ENCODE peak calls at places on chromosomes 4 and X, in seven cellular contexts. H is MM.1S, X is OCI-LY7, F is astrocyte, T is mesenchymal stem cell, A is GM23338, V is neuronal stem cell. Q is an unnamed sample. For H3K36me3, the result is how much of the 10 kb centered on the place peaks cover.

GRCh38 chrX:1392376-1393130 is 640 bp upstream of the SLC25A6 start:
- DNase-seq in V (no peak), X (peak), T (peak), A (peak), H (peak), F (peak), Q (peak)

GRCh38 chrX:150150081-150150779 is 211.9 kb upstream of the EOLA2 start:
- DNase-seq in H (no peak), V (no peak), X (no peak), F (no peak), T (no peak), A (no peak), Q (no peak)

GRCh38 chr4:87551361-87551760 is 22.2 kb upstream of the SPARCL1 start:
- DNase-seq in X (no peak), V (no peak), H (no peak), T (no peak), A (no peak), F (no peak), Q (no peak)

GRCh38 chr4:1045595-1046201 is 34.3 kb downstream of the FGFRL1 start:
- DNase-seq in A (no peak), F (no peak), X (no peak), V (no peak), T (no peak), H (no peak), Q (no peak)

GRCh38 chr4:101835121-101835904 is 44.8 kb downstream of the BANK1 start:
- DNase-seq in F (peak), H (no peak), V (no peak), X (no peak), T (peak), A (no peak), Q (peak)

GRCh38 chrX:2526390-2526789 is 25.6 kb upstream of the DHRSX start:
- DNase-seq in F (no peak), V (no peak), X (no peak), T (no peak), A (no peak), H (no peak), Q (no peak)

GRCh38 chr4:143728171-143728570 is 27.7 kb upstream of the FREM3 start:
- DNase-seq in V (no peak), T (no peak), F (peak), A (no peak), X (no peak), H (no peak), Q (no peak)

GRCh38 chr4:75514949-75515612 is 808 bp downstream of the THAP6 start:
- DNase-seq in H (peak), A (no peak), T (no peak), X (peak), F (no peak), V (no peak), Q (no peak)

GRCh38 chr4:75654905-75655304 is 18.3 kb downstream of the G3BP2 start:
- DNase-seq in F (no peak), A (no peak), X (no peak), T (no peak), V (no peak), H (no peak), Q (no peak)

GRCh38 chrX:24506082-24506481 is 41.0 kb downstream of the PDK3 start:
- DNase-seq in T (peak), F (peak), X (no peak), A (no peak), V (no peak), H (no peak), Q (peak)

GRCh38 chrX:97367149-97367548 is 483.4 kb downstream of the RPA4 start:
- DNase-seq in H (no peak), T (no peak), V (no peak), X (no peak), F (peak), A (no peak), Q (no peak)

GRCh38 chr4:109588176-109588575 is 28.1 kb downstream of the MCUB start:
- DNase-seq in F (no peak), T (no peak), V (no peak), A (no peak), H (no peak), X (no peak), Q (no peak)

GRCh38 chr4:3732076-3733028 is 33.8 kb upstream of the ADRA2C start:
- DNase-seq in T (no peak), X (no peak), A (no peak), F (no peak), V (no peak), H (no peak), Q (no peak)

GRCh38 chrX:96455078-96455477 is 229.6 kb upstream of the DIAPH2 start:
- DNase-seq in X (no peak), T (no peak), A (no peak), F (no peak), H (no peak), V (no peak), Q (no peak)

GRCh38 chr4:154911097-154911496 is 130.0 kb downstream of the RBM46 start:
- DNase-seq in X (no peak), V (peak), F (no peak), T (no peak), H (no peak), A (peak), Q (no peak)

GRCh38 chr4:6349896-6350295 is 80.2 kb downstream of the WFS1 start:
- DNase-seq in X (no peak), H (no peak), F (peak), V (no peak), A (no peak), T (no peak), Q (no peak)

GRCh38 chr4:4395849-4396627 is 9.1 kb downstream of the NSG1 start:
- DNase-seq in T (peak), X (peak), A (peak), F (peak), V (no peak), H (no peak), Q (no peak)

GRCh38 chr4:136306361-136306760 is 1225.9 kb downstream of the PCDH18 start:
- DNase-seq in T (no peak), F (no peak), H (no peak), V (no peak), X (no peak), A (no peak), Q (no peak)

GRCh38 chrX:46754450-46755075 is 4.4 kb downstream of the SLC9A7 start:
- DNase-seq in V (no peak), X (peak), T (no peak), H (no peak), A (peak), F (no peak), Q (no peak)

GRCh38 chr4:10160280-10160856 is 43.8 kb upstream of the WDR1 start:
- DNase-seq in V (no peak), H (no peak), T (peak), A (peak), F (no peak), X (no peak), Q (no peak)

GRCh38 chrX:130079824-130080406 is 30.4 kb downstream of the ELF4 start:
- DNase-seq in A (peak), V (peak), F (peak), T (peak), H (peak), X (peak), Q (peak)

GRCh38 chr4:146442801-146443200 is 78.9 kb downstream of the SLC10A7 start:
- DNase-seq in F (peak), V (no peak), A (no peak), T (peak), H (no peak), X (no peak), Q (no peak)

GRCh38 chr4:32847466-32847865 is 2127.3 kb downstream of the PCDH7 start:
- DNase-seq in V (peak), A (peak), H (no peak), X (no peak), T (peak), F (no peak), Q (no peak)

GRCh38 chr4:152265149-152265621 is 270.7 kb downstream of the FBXW7 start:
- DNase-seq in T (peak), X (no peak), H (no peak), V (no peak), A (no peak), F (peak), Q (peak)

GRCh38 chr4:168822481-168822880 is 187.6 kb downstream of the CBR4 start:
- DNase-seq in T (no peak), X (no peak), A (no peak), F (no peak), H (no peak), V (no peak), Q (no peak)

GRCh38 chrX:1534321-1535168 is 2.4 kb downstream of the P2RY8 start:
- DNase-seq in T (no peak), A (peak), H (peak), F (no peak), X (peak), V (no peak), Q (no peak)

GRCh38 chrX:109553862-109554261 is 17.2 kb downstream of the NXT2 start:
- DNase-seq in X (peak), F (no peak), H (no peak), A (no peak), T (no peak), V (no peak), Q (no peak)

GRCh38 chr4:171793723-171794122 is 19.5 kb upstream of the GALNTL6 start:
- DNase-seq in V (no peak), X (no peak), A (no peak), F (no peak), H (no peak), T (no peak), Q (no peak)

GRCh38 chr4:15294202-15294601 is 133.6 kb upstream of the C1QTNF7 start:
- DNase-seq in X (no peak), A (no peak), T (no peak), H (no peak), F (no peak), V (no peak), Q (no peak)

GRCh38 chr4:110515676-110516075 is 39.7 kb downstream of the ENPEP start:
- DNase-seq in X (peak), V (no peak), F (no peak), T (peak), H (peak), A (no peak), Q (no peak)

GRCh38 chr4:188869581-188869980 is 730.3 kb downstream of the TRIML1 start:
- DNase-seq in H (no peak), X (no peak), A (no peak), V (no peak), F (no peak), T (no peak), Q (no peak)

GRCh38 chrX:154918060-154918483 is 31.9 kb downstream of the F8A1 start:
- DNase-seq in F (peak), A (peak), H (peak), V (peak), T (peak), X (peak), Q (peak)

GRCh38 chr4:82463221-82463620 is 32.8 kb downstream of the ENOPH1 start:
- DNase-seq in X (no peak), H (no peak), F (no peak), T (no peak), A (no peak), V (no peak), Q (no peak)

GRCh38 chr4:82461710-82462109 is 31.3 kb downstream of the ENOPH1 start:
- DNase-seq in F (no peak), V (no peak), A (no peak), T (no peak), X (no peak), H (no peak), Q (no peak)

GRCh38 chr4:82462415-82462831 is 32.0 kb downstream of the ENOPH1 start:
- DNase-seq in F (peak), V (peak), H (peak), A (peak), X (peak), T (peak), Q (peak)

GRCh38 chr4:82457266-82457665 is 26.9 kb downstream of the ENOPH1 start:
- DNase-seq in V (no peak), A (no peak), X (no peak), H (no peak), F (no peak), T (no peak), Q (no peak)

DNA sequence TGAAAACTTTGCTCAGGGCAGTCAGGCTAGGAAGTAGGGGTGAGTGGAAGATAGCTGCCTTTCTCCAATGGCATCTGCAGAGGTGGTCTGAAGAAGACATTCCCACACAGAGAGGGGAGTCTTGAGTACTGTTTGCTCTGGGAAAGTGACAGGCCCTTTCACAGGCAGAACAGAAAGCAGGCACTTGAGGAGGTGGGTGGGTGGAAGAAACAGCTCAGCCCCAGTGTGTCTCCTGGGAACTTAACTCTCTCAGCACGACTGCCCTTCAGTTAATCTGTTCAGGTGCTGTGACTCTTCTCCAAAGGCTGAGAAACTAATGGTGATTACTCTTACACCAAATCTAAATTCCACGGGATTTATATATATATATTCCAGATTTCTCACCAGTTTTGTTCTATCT is 28.3 kb downstream of the ENOPH1 start:
- DNase-seq in H (no peak), V (no peak), X (no peak), F (no peak), T (no peak), A (no peak), Q (no peak)
- H3K36me3 ChIP-seq in H (under half), V (half or more), X (half or more), F (under half), T (half or more), A (under half), Q (under half)

GRCh38 chrX:135431886-135432285 is 10.1 kb downstream of the SMIM10L2A start:
- DNase-seq in V (no peak), H (no peak), T (no peak), F (no peak), A (no peak), X (no peak), Q (no peak)
- H3K27ac ChIP-seq in V (no peak), H (no peak), T (no peak), F (no peak), A (no peak), X (no peak), Q (no peak)

GRCh38 chr4:124433044-124433443 is 279.5 kb downstream of the ANKRD50 start:
- DNase-seq in V (no peak), A (no peak), X (no peak), H (no peak), T (no peak), F (no peak), Q (no peak)
- H2AFZ ChIP-seq in V (no peak), A (no peak), X (no peak), H (no peak), T (no peak), F (no peak), Q (no peak)

GRCh38 chr4:8457646-8458045 is 17.1 kb downstream of the TRMT44 start:
- DNase-seq in F (no peak), X (no peak), A (no peak), T (no peak), V (no peak), H (no peak), Q (no peak)
- H3K36me3 ChIP-seq in F (under half), X (half or more), A (under half), T (half or more), V (half or more), H (under half), Q (under half)

GRCh38 chr4:128335541-128335940 is 47.9 kb upstream of the PGRMC2 start:
- DNase-seq in F (no peak), A (no peak), V (no peak), H (no peak), X (no peak), T (no peak), Q (no peak)

GRCh38 chr4:128329638-128330037 is 42.0 kb upstream of the PGRMC2 start:
- DNase-seq in A (no peak), F (no peak), T (no peak), H (no peak), V (no peak), X (no peak), Q (no peak)

GRCh38 chr4:128333309-128334006 is 45.8 kb upstream of the PGRMC2 start:
- DNase-seq in X (no peak), A (peak), T (no peak), F (no peak), V (no peak), H (no peak), Q (no peak)

GRCh38 chr4:128334256-128334655 is 46.6 kb upstream of the PGRMC2 start:
- DNase-seq in V (no peak), F (no peak), H (no peak), T (no peak), A (no peak), X (no peak), Q (no peak)

DNA sequence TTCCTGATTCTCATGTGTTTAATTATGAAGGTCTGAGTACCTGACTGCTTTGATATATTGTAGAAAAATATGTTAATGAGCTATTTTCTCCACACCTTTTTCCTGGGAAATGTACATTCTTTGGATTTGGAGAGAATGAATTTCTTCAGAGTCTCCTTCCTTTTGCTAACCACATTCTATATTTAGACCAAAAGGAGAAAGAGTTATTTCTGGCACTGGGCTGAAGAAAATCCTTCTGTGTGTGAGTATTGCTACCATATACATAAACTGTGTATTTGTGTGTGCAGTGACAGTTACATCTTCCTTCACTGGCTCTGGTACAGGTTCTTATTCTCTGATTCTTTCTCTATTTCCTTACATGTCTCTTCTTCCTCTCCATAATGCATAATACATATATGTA is 44.5 kb upstream of the PGRMC2 start:
- DNase-seq in X (no peak), T (peak), V (no peak), A (no peak), H (no peak), F (peak), Q (no peak)
- H3K27ac ChIP-seq in X (no peak), T (no peak), V (no peak), A (no peak), H (no peak), F (no peak), Q (no peak)

DNA sequence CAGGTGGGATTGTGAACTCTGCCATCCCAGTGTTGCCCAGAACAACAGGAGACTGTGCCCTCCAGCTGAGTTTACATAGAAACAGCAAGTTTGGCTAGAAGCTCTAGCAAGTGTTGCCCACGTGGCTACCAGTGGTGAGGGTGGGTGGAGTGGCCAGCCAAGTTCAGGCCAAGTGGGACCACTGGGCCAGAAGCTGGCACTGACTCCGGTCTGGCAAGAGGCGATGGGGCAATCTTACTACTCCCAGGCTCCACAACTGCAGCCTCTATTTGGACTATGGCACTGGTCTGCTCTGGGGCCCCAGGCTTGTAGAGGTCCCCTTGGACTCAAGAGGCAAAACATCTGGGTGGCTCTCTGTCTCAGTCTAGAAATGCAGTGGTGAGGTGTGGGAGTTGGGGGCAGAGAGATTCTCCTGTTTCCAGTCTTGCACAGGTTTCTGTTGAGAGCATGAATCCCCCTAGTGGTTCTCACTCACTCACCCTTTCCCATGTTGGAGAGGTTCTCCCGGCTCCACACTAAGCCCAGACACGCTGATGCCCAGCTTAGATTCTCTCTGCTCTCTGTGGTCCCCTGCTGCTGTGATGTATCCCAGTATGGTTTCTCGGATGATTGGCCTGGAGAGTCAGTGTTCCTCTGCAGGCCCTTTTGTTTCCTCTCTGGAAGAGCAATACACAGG is 615.3 kb downstream of the PDHA2 start:
- DNase-seq in F (no peak), A (no peak), X (no peak), H (no peak), T (no peak), V (no peak), Q (no peak)
- H2AFZ ChIP-seq in F (no peak), A (peak), X (no peak), H (no peak), T (no peak), V (peak), Q (no peak)

GRCh38 chr4:99190336-99190735 is 28.7 kb downstream of the ADH6 start:
- DNase-seq in A (no peak), F (no peak), T (no peak), X (no peak), H (no peak), V (no peak), Q (no peak)
- H3K36me3 ChIP-seq in A (under half), F (under half), T (under half), X (under half), H (under half), V (under half), Q (under half)